ENCODE peak calls at places on chromosomes 6 and 20, in ten cellular contexts. X, N, C, K, Z, H, D, Y, W and U are unnamed samples. For H3K27me3 and H3K9me3, the result is how much of the 10 kb centered on the place peaks cover.

GRCh38 chr6:152318278-152318677 is 318.9 kb downstream of the SYNE1 start:
- DNase-seq in X (no peak), N (no peak), C (no peak), K (peak), Z (no peak), H (no peak), D (no peak), Y (no peak), W (no peak), U (no peak)

GRCh38 chr6:88163576-88163975 is 2.6 kb downstream of the CNR1 start:
- DNase-seq in X (no peak), N (no peak), C (no peak), K (no peak), Z (no peak), H (no peak), D (no peak), Y (no peak), W (no peak), U (no peak)

GRCh38 chr20:33401922-33402369 is 627 bp upstream of the CDK5RAP1 start:
- DNase-seq in X (no peak), N (no peak), C (no peak), K (no peak), Z (no peak), H (no peak), D (no peak), Y (no peak), W (no peak), U (no peak)

GRCh38 chr6:44201638-44202303 is 15.0 kb upstream of the MYMX start:
- DNase-seq in X (no peak), N (no peak), C (no peak), K (no peak), Z (no peak), H (peak), D (no peak), Y (no peak), W (no peak), U (no peak)

GRCh38 chr6:34015576-34015975 is 130.3 kb downstream of the GRM4 start:
- DNase-seq in X (peak), N (no peak), C (peak), K (no peak), Z (peak), H (peak), D (no peak), Y (no peak), W (no peak), U (no peak)

GRCh38 chr6:25290306-25291060 is 11.3 kb downstream of the CARMIL1 start:
- DNase-seq in X (no peak), N (no peak), C (no peak), K (no peak), Z (no peak), H (peak), D (no peak), Y (peak), W (no peak), U (no peak)

GRCh38 chr6:88047510-88048150 is at the start of gene SPACA1:
- DNase-seq in X (no peak), N (no peak), C (no peak), K (no peak), Z (no peak), H (no peak), D (no peak), Y (no peak), W (peak), U (no peak)

GRCh38 chr6:109252261-109253041 is 129.8 kb downstream of the CD164 start:
- DNase-seq in X (no peak), N (no peak), C (no peak), K (no peak), Z (no peak), H (no peak), D (no peak), Y (no peak), W (no peak), U (no peak)

GRCh38 chr6:3516094-3516493 is 59.2 kb upstream of the SLC22A23 start:
- DNase-seq in X (no peak), N (no peak), C (no peak), K (no peak), Z (no peak), H (no peak), D (no peak), Y (no peak), W (no peak), U (no peak)

GRCh38 chr20:11850901-11851300 is 66.8 kb upstream of the BTBD3 start:
- DNase-seq in X (no peak), N (no peak), C (peak), K (no peak), Z (no peak), H (no peak), D (no peak), Y (no peak), W (no peak), U (no peak)

GRCh38 chr6:43957273-43957672 is 170.0 kb downstream of the MRPL14 start:
- DNase-seq in X (no peak), N (no peak), C (no peak), K (no peak), Z (no peak), H (no peak), D (no peak), Y (no peak), W (no peak), U (no peak)

GRCh38 chr20:709421-709820 is 33.8 kb upstream of the SCRT2 start:
- DNase-seq in X (no peak), N (peak), C (no peak), K (peak), Z (no peak), H (peak), D (no peak), Y (no peak), W (no peak), U (no peak)

GRCh38 chr6:44653091-44653490 is 265.6 kb downstream of the CDC5L start:
- DNase-seq in X (no peak), N (no peak), C (no peak), K (no peak), Z (no peak), H (no peak), D (no peak), Y (no peak), W (no peak), U (no peak)

GRCh38 chr20:50438986-50439407 is 71.2 kb upstream of the PTPN1 start:
- DNase-seq in X (peak), N (peak), C (peak), K (no peak), Z (no peak), H (no peak), D (no peak), Y (no peak), W (no peak), U (no peak)

GRCh38 chr6:159512104-159512503 is 180.9 kb downstream of the SOD2 start:
- DNase-seq in X (no peak), N (no peak), C (no peak), K (no peak), Z (no peak), H (no peak), D (no peak), Y (no peak), W (no peak), U (no peak)

GRCh38 chr6:7471171-7471570 is 70.3 kb upstream of the DSP start:
- DNase-seq in X (no peak), N (no peak), C (no peak), K (no peak), Z (no peak), H (no peak), D (no peak), Y (no peak), W (no peak), U (no peak)

GRCh38 chr20:6680441-6680840 is 87.0 kb upstream of the BMP2 start:
- DNase-seq in X (no peak), N (no peak), C (no peak), K (no peak), Z (no peak), H (no peak), D (no peak), Y (no peak), W (no peak), U (no peak)

GRCh38 chr20:43942661-43943285 is 28.1 kb downstream of the TOX2 start:
- DNase-seq in X (no peak), N (no peak), C (peak), K (no peak), Z (no peak), H (no peak), D (peak), Y (no peak), W (no peak), U (no peak)

GRCh38 chr6:25193147-25193864 is 85.9 kb upstream of the CARMIL1 start:
- DNase-seq in X (no peak), N (peak), C (peak), K (peak), Z (no peak), H (peak), D (no peak), Y (no peak), W (no peak), U (no peak)

GRCh38 chr6:30681696-30682180 is 4.7 kb downstream of the PPP1R18 start:
- DNase-seq in X (no peak), N (no peak), C (no peak), K (no peak), Z (no peak), H (no peak), D (no peak), Y (no peak), W (no peak), U (no peak)

GRCh38 chr20:61759286-61760065 is 306.2 kb downstream of the TAF4 start:
- DNase-seq in X (no peak), N (peak), C (no peak), K (no peak), Z (no peak), H (no peak), D (no peak), Y (no peak), W (peak), U (no peak)

GRCh38 chr6:162671580-162672165 is 55.9 kb downstream of the PRKN start:
- DNase-seq in X (no peak), N (no peak), C (no peak), K (peak), Z (no peak), H (no peak), D (no peak), Y (no peak), W (no peak), U (no peak)

GRCh38 chr6:78538002-78538401 is 329.3 kb upstream of the IRAK1BP1 start:
- DNase-seq in X (no peak), N (no peak), C (peak), K (no peak), Z (no peak), H (no peak), D (no peak), Y (no peak), W (no peak), U (no peak)

GRCh38 chr6:16964553-16965499 is 137.0 kb upstream of the STMND1 start:
- DNase-seq in X (peak), N (peak), C (peak), K (peak), Z (peak), H (peak), D (peak), Y (peak), W (peak), U (peak)

GRCh38 chr6:34236423-34237315 is at the start of gene HMGA1:
- DNase-seq in X (peak), N (peak), C (peak), K (peak), Z (peak), H (peak), D (peak), Y (peak), W (peak), U (peak)

GRCh38 chr6:56036911-56037310 is 161.5 kb upstream of the BMP5 start:
- DNase-seq in X (no peak), N (no peak), C (no peak), K (no peak), Z (no peak), H (no peak), D (no peak), Y (no peak), W (no peak), U (no peak)

GRCh38 chr6:139109558-139109957 is 25.3 kb upstream of the HECA start:
- DNase-seq in X (peak), N (no peak), C (peak), K (peak), Z (peak), H (no peak), D (peak), Y (no peak), W (no peak), U (peak)

GRCh38 chr20:38624084-38624483 is 22.5 kb downstream of the ARHGAP40 start:
- DNase-seq in X (no peak), N (no peak), C (no peak), K (no peak), Z (no peak), H (no peak), D (no peak), Y (no peak), W (no peak), U (no peak)

GRCh38 chr6:5930143-5930770 is 76.5 kb downstream of the NRN1 start:
- DNase-seq in X (no peak), N (no peak), C (no peak), K (no peak), Z (no peak), H (no peak), D (no peak), Y (no peak), W (no peak), U (no peak)

GRCh38 chr6:35568967-35569606 is 56.4 kb upstream of the TULP1 start:
- DNase-seq in X (peak), N (peak), C (no peak), K (no peak), Z (peak), H (peak), D (peak), Y (peak), W (peak), U (peak)

GRCh38 chr20:3420211-3420707 is 12.8 kb upstream of the DNAAF9 start:
- DNase-seq in X (no peak), N (peak), C (peak), K (no peak), Z (no peak), H (peak), D (peak), Y (peak), W (peak), U (peak)

GRCh38 chr6:1604347-1604990 is 5.2 kb upstream of the FOXC1 start:
- DNase-seq in X (peak), N (peak), C (no peak), K (no peak), Z (peak), H (peak), D (peak), Y (peak), W (peak), U (peak)

GRCh38 chr6:1603708-1604346 is 5.9 kb upstream of the FOXC1 start:
- DNase-seq in X (peak), N (no peak), C (no peak), K (no peak), Z (peak), H (no peak), D (no peak), Y (no peak), W (no peak), U (no peak)

GRCh38 chr6:1606533-1607235 is 3.0 kb upstream of the FOXC1 start:
- DNase-seq in X (peak), N (peak), C (no peak), K (no peak), Z (peak), H (no peak), D (no peak), Y (no peak), W (peak), U (no peak)

GRCh38 chr6:1605822-1606532 is 3.7 kb upstream of the FOXC1 start:
- DNase-seq in X (no peak), N (peak), C (no peak), K (no peak), Z (peak), H (no peak), D (no peak), Y (no peak), W (peak), U (no peak)

GRCh38 chr6:1604991-1605821 is 4.5 kb upstream of the FOXC1 start:
- DNase-seq in X (peak), N (peak), C (no peak), K (no peak), Z (peak), H (no peak), D (no peak), Y (no peak), W (peak), U (peak)
- H3K27me3 ChIP-seq in X (half or more), N (under half), C (half or more), K (half or more), Z (half or more), H (half or more), D (under half), Y (under half), W (half or more), U (under half)

GRCh38 chr20:54208492-54209044 is 681 bp downstream of the PFDN4 start:
- DNase-seq in X (no peak), N (no peak), C (peak), K (peak), Z (peak), H (no peak), D (no peak), Y (no peak), W (no peak), U (no peak)

GRCh38 chr20:54204063-54204462 is 3.8 kb upstream of the PFDN4 start:
- DNase-seq in X (no peak), N (no peak), C (no peak), K (no peak), Z (no peak), H (no peak), D (no peak), Y (peak), W (no peak), U (no peak)

GRCh38 chr20:54207743-54208491 is at the start of gene PFDN4:
- DNase-seq in X (peak), N (peak), C (peak), K (peak), Z (peak), H (peak), D (peak), Y (peak), W (peak), U (peak)

GRCh38 chr20:54209216-54209813 is 1.4 kb downstream of the PFDN4 start:
- DNase-seq in X (no peak), N (no peak), C (no peak), K (no peak), Z (no peak), H (no peak), D (no peak), Y (no peak), W (no peak), U (no peak)

DNA sequence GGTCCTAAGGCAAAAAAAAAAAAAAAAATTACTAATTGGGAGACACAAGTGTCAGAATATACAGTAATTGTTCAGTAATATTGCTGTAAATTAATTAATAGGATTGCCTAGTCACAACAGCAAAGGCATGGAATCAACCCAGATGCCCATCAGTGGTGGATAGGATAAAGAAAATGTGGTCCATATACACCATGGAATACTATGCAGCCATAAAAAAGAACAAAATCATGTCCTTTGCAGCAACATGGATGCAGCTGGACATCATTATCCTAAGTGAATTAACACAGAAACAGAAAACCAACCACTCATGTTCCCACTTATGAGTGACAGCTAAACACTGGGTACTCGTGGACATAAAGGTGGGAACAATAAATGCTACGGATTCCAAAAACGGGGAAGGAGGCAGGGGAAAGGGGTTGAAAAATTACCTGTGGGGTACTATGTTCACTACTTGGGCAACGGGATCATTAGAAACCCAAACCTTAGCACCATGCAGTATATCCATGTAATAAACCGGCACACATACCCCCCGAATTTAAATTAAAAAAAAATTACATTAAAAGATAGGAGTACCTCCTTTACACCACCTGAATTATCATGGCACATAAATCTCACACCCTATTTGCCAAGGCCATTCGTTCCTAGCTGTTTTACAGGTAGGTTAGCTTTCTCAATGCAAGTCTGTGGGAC is 689 bp upstream of the PFDN4 start:
- DNase-seq in X (no peak), N (no peak), C (no peak), K (no peak), Z (no peak), H (no peak), D (no peak), Y (peak), W (no peak), U (no peak)
- H3K27ac ChIP-seq in X (peak), N (peak), C (peak), K (no peak), Z (no peak), H (no peak), D (peak), Y (no peak), W (peak), U (peak)

GRCh38 chr6:165186041-165186440 is 123.4 kb downstream of the C6orf118 start:
- DNase-seq in X (no peak), N (no peak), C (peak), K (no peak), Z (no peak), H (no peak), D (no peak), Y (no peak), W (no peak), U (no peak)

GRCh38 chr6:165183496-165184140 is 125.8 kb downstream of the C6orf118 start:
- DNase-seq in X (no peak), N (no peak), C (no peak), K (no peak), Z (no peak), H (no peak), D (no peak), Y (no peak), W (no peak), U (no peak)

GRCh38 chr6:165181951-165182414 is 127.4 kb downstream of the C6orf118 start:
- DNase-seq in X (no peak), N (no peak), C (peak), K (no peak), Z (no peak), H (no peak), D (no peak), Y (no peak), W (no peak), U (no peak)

GRCh38 chr6:165184192-165184979 is 125.0 kb downstream of the C6orf118 start:
- DNase-seq in X (no peak), N (no peak), C (peak), K (peak), Z (no peak), H (no peak), D (no peak), Y (no peak), W (peak), U (no peak)

GRCh38 chr6:165183071-165183470 is 126.3 kb downstream of the C6orf118 start:
- DNase-seq in X (no peak), N (no peak), C (no peak), K (no peak), Z (no peak), H (no peak), D (no peak), Y (no peak), W (no peak), U (no peak)
- H3K9me3 ChIP-seq in X (under half), N (under half), C (under half), K (under half), Z (under half), H (under half), D (under half), Y (under half), W (under half), U (under half)

GRCh38 chr6:149941583-149942460 is at the start of gene ULBP2:
- DNase-seq in X (peak), N (peak), C (peak), K (peak), Z (peak), H (peak), D (peak), Y (peak), W (peak), U (peak)

GRCh38 chr6:149940673-149940984 is 1.2 kb upstream of the ULBP2 start:
- DNase-seq in X (peak), N (peak), C (no peak), K (no peak), Z (no peak), H (no peak), D (no peak), Y (no peak), W (no peak), U (no peak)

GRCh38 chr6:149938571-149939462 is 3.0 kb upstream of the ULBP2 start:
- DNase-seq in X (peak), N (peak), C (peak), K (no peak), Z (no peak), H (peak), D (peak), Y (no peak), W (no peak), U (peak)

GRCh38 chr6:149942461-149942829 is 631 bp downstream of the ULBP2 start:
- DNase-seq in X (no peak), N (no peak), C (no peak), K (no peak), Z (no peak), H (no peak), D (no peak), Y (no peak), W (no peak), U (no peak)

GRCh38 chr6:149939909-149940672 is 1.7 kb upstream of the ULBP2 start:
- DNase-seq in X (peak), N (peak), C (no peak), K (no peak), Z (no peak), H (no peak), D (no peak), Y (no peak), W (no peak), U (no peak)
- H3K27me3 ChIP-seq in X (half or more), N (under half), C (under half), K (half or more), Z (half or more), H (under half), D (under half), Y (under half), W (half or more), U (half or more)

GRCh38 chr6:1406306-1407058 is 17.1 kb downstream of the FOXF2 start:
- DNase-seq in X (no peak), N (no peak), C (peak), K (no peak), Z (no peak), H (no peak), D (no peak), Y (no peak), W (no peak), U (no peak)
- H3K27ac ChIP-seq in X (no peak), N (no peak), C (peak), K (no peak), Z (no peak), H (no peak), D (no peak), Y (no peak), W (no peak), U (no peak)

DNA sequence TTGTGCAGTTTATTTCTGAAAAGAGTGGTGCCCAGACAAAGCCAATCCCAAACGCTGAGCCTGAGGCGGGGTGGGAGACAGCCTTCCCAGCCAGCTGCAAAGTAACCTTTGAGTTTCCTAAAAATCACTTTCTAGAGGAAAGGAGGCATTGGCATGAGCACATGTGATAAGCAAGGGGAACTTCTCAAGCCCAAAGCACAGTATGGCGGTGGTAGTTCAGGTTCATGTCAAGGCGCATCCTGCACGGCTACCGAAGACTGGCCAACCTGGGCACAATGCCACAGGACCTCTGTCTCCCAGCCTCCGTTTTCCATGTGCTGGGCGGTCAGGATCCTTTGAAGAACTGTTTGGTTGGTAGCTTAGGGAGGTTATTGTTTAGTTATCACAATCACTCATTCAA is 192.7 kb downstream of the TTLL2 start:
- DNase-seq in X (no peak), N (no peak), C (no peak), K (no peak), Z (no peak), H (no peak), D (no peak), Y (no peak), W (no peak), U (no peak)
- H3K9me3 ChIP-seq in X (under half), N (under half), C (under half), K (under half), Z (under half), H (under half), D (under half), Y (under half), W (under half), U (under half)